ENCODE peak calls at places on chromosomes 11 and 22, in five cellular contexts. T is A673, U is fibroblast of lung, Z is left ventricle myocardium inferior, M is mucosa of descending colon. B is an unnamed sample.

GRCh38 chr11:65478411-65479183 is 20.2 kb upstream of the MALAT1 start:
- DNase-seq in U (peak; percentile 53), M (peak; percentile 77), T (no peak), Z (peak; percentile 70), B (no peak)

GRCh38 chr11:112212710-112213109 is 13.5 kb upstream of the PTS start:
- DNase-seq in M (no peak), Z (no peak), T (no peak), U (no peak), B (no peak)

GRCh38 chr11:10494636-10495463 is 39.8 kb downstream of the AMPD3 start:
- DNase-seq in U (no peak), Z (no peak), M (no peak), T (no peak), B (no peak)

GRCh38 chr11:119864836-119865235 is 135.8 kb upstream of the NECTIN1 start:
- DNase-seq in Z (no peak), M (no peak), U (no peak), T (no peak), B (no peak)

GRCh38 chr11:104620991-104621390 is 277.3 kb downstream of the CASP12 start:
- DNase-seq in M (no peak), Z (no peak), T (no peak), U (no peak), B (no peak)

GRCh38 chr11:77276271-77276670 is 25.2 kb downstream of the GDPD4 start:
- DNase-seq in M (no peak), U (no peak), Z (no peak), T (no peak), B (no peak)

GRCh38 chr22:37187891-37188761 is at the start of gene C1QTNF6:
- DNase-seq in U (peak; percentile 48), T (peak; percentile 70), M (peak; percentile 72), Z (peak; percentile 56), B (peak; percentile 70)

GRCh38 chr11:134367781-134368180 is 36.0 kb downstream of the GLB1L2 start:
- DNase-seq in U (no peak), Z (no peak), M (peak; percentile 5), T (no peak), B (peak; percentile 10)

GRCh38 chr11:125069796-125070195 is 6.7 kb downstream of the SLC37A2 start:
- DNase-seq in M (no peak), T (no peak), U (peak; percentile 17), Z (no peak), B (no peak)

DNA sequence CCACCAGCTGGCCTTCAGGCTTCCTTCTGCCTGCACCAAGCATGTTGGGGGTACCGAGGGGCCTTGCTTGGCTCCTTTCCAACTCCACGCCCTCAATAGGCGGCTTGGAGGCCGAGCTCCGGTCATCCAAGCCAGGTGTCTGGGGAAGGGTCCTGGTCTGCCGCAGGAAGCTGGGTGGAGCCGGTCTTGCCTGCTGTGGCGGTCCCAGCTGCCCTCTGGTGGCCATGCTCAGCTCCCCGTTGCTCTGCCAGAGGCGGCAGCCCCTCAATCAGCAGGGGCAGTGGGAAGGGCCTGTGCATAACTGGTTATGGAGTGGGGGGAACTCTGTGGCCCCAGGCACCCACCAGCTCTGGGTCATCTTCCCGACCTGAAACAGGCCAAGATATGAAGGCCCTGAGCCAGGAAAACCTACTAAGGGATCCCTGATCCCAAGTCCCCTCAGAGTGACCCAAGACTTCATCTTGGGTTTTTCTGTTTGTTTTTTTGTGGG is 3.2 kb downstream of the ARVCF start:
- DNase-seq in M (peak; percentile 55), U (peak; percentile 52), T (peak; percentile 63), Z (peak; percentile 68), B (peak; percentile 94)
- TF ChIP-seq CTCF in M (peak; percentile 13), U (peak; percentile 77), T (peak; percentile 84), Z (peak; percentile 95), B (peak; percentile 97)

GRCh38 chr22:17890892-17891291 is 116.6 kb upstream of the BID start:
- DNase-seq in U (no peak), Z (no peak), M (no peak), T (no peak), B (no peak)
- H3K36me3 ChIP-seq in U (peaks cover 5% of the 10 kb centered on the region), Z (peaks cover 67% of the 10 kb centered on the region), M (no peaks in the 10 kb centered on the region), T (peaks cover 18% of the 10 kb centered on the region), B (peaks cover 27% of the 10 kb centered on the region)

DNA sequence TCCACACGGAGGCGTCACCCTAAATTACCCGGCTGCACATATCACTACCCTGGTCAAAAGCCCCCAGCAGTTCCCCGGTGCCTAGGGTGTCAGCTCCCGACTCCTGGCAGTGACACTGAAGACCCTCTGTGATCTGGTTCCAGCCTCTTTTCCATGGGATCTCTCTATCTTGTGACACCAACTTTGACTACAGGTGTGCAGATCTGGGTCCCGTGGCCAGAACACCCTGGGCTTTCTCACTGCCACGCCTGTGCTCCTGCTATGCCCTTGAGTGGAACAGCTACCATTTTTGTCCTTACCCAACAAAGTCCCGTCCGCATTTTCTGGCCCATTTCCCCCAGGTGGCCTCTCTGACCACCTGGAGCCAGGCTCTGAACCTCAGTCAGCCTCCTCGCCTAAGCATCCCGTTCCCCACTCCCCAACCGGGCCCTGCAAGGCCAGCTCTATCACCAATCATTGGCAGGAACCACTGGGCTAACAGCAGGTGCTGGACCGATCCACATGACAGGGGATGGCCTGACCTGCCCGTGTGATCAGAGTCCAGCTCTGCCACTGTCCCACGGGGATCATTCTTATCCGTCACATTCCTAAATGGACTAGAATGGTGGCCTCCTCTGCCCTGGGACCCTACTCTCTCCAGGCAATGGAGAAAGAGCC is 20.7 kb upstream of the CBX7 start:
- DNase-seq in U (no peak), T (no peak), Z (no peak), M (no peak), B (no peak)
- H3K4me1 ChIP-seq in U (peaks cover 38% of the 10 kb centered on the region), T (peaks cover 20% of the 10 kb centered on the region), Z (peaks cover 71% of the 10 kb centered on the region), M (peaks cover 16% of the 10 kb centered on the region), B (peaks cover 4% of the 10 kb centered on the region)

GRCh38 chr11:107591098-107591445 is at the start of gene ELMOD1:
- DNase-seq in U (peak; percentile 22), Z (peak; percentile 54), T (peak; percentile 65), M (peak; percentile 46), B (peak; percentile 76)
- TF ChIP-seq CTCF in U (no peak), Z (peak; percentile 33), T (no peak), M (no peak), B (no peak)

DNA sequence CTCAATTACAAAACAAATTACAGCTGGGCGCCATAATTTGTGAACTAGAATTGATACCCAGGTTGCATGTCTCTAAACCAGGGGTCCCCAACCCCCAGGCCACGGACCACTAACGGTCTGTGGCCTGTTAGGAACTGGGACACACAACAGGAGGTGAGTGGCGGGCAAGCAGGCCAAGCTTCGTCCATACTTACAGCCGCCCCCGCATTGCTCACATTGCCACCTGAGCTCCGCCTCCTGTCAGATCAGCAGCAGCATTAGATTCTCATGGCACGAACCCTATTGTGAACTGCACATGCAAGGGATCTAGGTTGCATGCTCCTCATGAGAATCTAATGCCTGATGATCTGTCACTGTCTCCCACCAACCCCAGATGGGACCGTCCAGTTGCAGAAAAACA is 12.9 kb downstream of the FCHSD2 start:
- DNase-seq in U (no peak), Z (no peak), M (no peak), T (no peak), B (no peak)
- H3K36me3 ChIP-seq in U (no peaks in the 10 kb centered on the region), Z (peaks cover 58% of the 10 kb centered on the region), M (no peaks in the 10 kb centered on the region), T (peaks cover 4% of the 10 kb centered on the region), B (peaks cover 7% of the 10 kb centered on the region)

GRCh38 chr11:3122775-3123201 is 42.3 kb downstream of the OSBPL5 start:
- DNase-seq in Z (peak; percentile 18), T (no peak), M (peak; percentile 23), U (no peak), B (peak; percentile 3)

GRCh38 chr11:3123316-3123715 is 41.8 kb downstream of the OSBPL5 start:
- DNase-seq in U (peak; percentile 42), Z (peak; percentile 88), T (peak; percentile 9), M (peak; percentile 72), B (peak; percentile 71)

GRCh38 chr11:3126207-3126865 is 38.8 kb downstream of the OSBPL5 start:
- DNase-seq in U (no peak), M (peak; percentile 91), Z (peak; percentile 49), T (no peak), B (peak; percentile 1)

GRCh38 chr11:3123761-3124733 is 41.1 kb downstream of the OSBPL5 start:
- DNase-seq in U (peak; percentile 97), Z (peak; percentile 86), T (no peak), M (peak; percentile 67), B (peak; percentile 8)

GRCh38 chr11:3124821-3125220 is 40.3 kb downstream of the OSBPL5 start:
- DNase-seq in Z (no peak), T (no peak), M (peak; percentile 24), U (no peak), B (no peak)
- H3K4me1 ChIP-seq in Z (peaks cover 73% of the 10 kb centered on the region), T (no peaks in the 10 kb centered on the region), M (peaks cover 23% of the 10 kb centered on the region), U (peaks cover 14% of the 10 kb centered on the region), B (no peaks in the 10 kb centered on the region)